ENCODE peak calls at places on chromosomes 16 and 17, in five cellular contexts. One of them, this sample, is unnamed.

GRCh38 chr17:45265823-45266222 is 3.9 kb upstream of the SPATA32 start:
- DNase-seq in A549: peak; percentile 57
- DNase-seq in K562: no peak
- DNase-seq in HepG2: no peak
- DNase-seq in GM12878: no peak
- DNase-seq in this sample: no peak

GRCh38 chr17:79527286-79527685 is 83.6 kb downstream of the RBFOX3 start:
- DNase-seq in A549: no peak
- DNase-seq in K562: no peak
- DNase-seq in HepG2: no peak
- DNase-seq in GM12878: no peak
- DNase-seq in this sample: no peak

GRCh38 chr17:55356440-55357328 is 65.0 kb downstream of the MMD start:
- DNase-seq in A549: peak; percentile 86
- DNase-seq in K562: peak; percentile 83
- DNase-seq in HepG2: peak; percentile 87
- DNase-seq in GM12878: peak; percentile 28
- DNase-seq in this sample: peak; percentile 96

GRCh38 chr16:84616515-84616914 is 1.4 kb downstream of the COTL1 start:
- DNase-seq in A549: peak; percentile 36
- DNase-seq in K562: no peak
- DNase-seq in HepG2: no peak
- DNase-seq in GM12878: no peak
- DNase-seq in this sample: no peak

GRCh38 chr16:80319181-80319580 is 221.6 kb upstream of the DYNLRB2 start:
- DNase-seq in A549: no peak
- DNase-seq in K562: no peak
- DNase-seq in HepG2: no peak
- DNase-seq in GM12878: no peak
- DNase-seq in this sample: peak; percentile 42

GRCh38 chr17:15946611-15947120 is 1.7 kb downstream of the ADORA2B start:
- DNase-seq in A549: no peak
- DNase-seq in K562: no peak
- DNase-seq in HepG2: no peak
- DNase-seq in GM12878: no peak
- DNase-seq in this sample: no peak

GRCh38 chr16:3854740-3855139 is 25.8 kb downstream of the CREBBP start:
- DNase-seq in A549: no peak
- DNase-seq in K562: no peak
- DNase-seq in HepG2: no peak
- DNase-seq in GM12878: no peak
- DNase-seq in this sample: no peak

GRCh38 chr16:78874241-78874983 is 726.1 kb downstream of the MAF start:
- DNase-seq in A549: no peak
- DNase-seq in K562: no peak
- DNase-seq in HepG2: no peak
- DNase-seq in GM12878: no peak
- DNase-seq in this sample: no peak

GRCh38 chr17:67448449-67448848 is 71.4 kb downstream of the PITPNC1 start:
- DNase-seq in A549: no peak
- DNase-seq in K562: no peak
- DNase-seq in HepG2: no peak
- DNase-seq in GM12878: no peak
- DNase-seq in this sample: no peak

GRCh38 chr16:81650982-81651562 is 128.0 kb upstream of the PLCG2 start:
- DNase-seq in A549: no peak
- DNase-seq in K562: peak; percentile 71
- DNase-seq in HepG2: no peak
- DNase-seq in GM12878: no peak
- DNase-seq in this sample: peak; percentile 55

GRCh38 chr17:62703269-62703775 is 75.9 kb downstream of the MRC2 start:
- DNase-seq in A549: peak; percentile 70
- DNase-seq in K562: no peak
- DNase-seq in HepG2: no peak
- DNase-seq in GM12878: no peak
- DNase-seq in this sample: no peak

GRCh38 chr17:69147460-69147859 is 5.8 kb upstream of the ABCA6 start:
- DNase-seq in A549: no peak
- DNase-seq in K562: no peak
- DNase-seq in HepG2: no peak
- DNase-seq in GM12878: no peak
- DNase-seq in this sample: no peak

GRCh38 chr16:71540-72341 is 690 bp downstream of the RHBDF1 start:
- DNase-seq in A549: peak; percentile 81
- DNase-seq in K562: peak; percentile 41
- DNase-seq in HepG2: peak; percentile 41
- DNase-seq in GM12878: no peak
- DNase-seq in this sample: peak; percentile 97

GRCh38 chr17:49515196-49515770 is 20.2 kb downstream of the NGFR start:
- DNase-seq in A549: peak; percentile 68
- DNase-seq in K562: peak; percentile 77
- DNase-seq in HepG2: peak; percentile 79
- DNase-seq in GM12878: peak; percentile 55
- DNase-seq in this sample: peak; percentile 83

GRCh38 chr17:79006001-79006400 is 3.6 kb downstream of the CANT1 start:
- DNase-seq in A549: no peak
- DNase-seq in K562: no peak
- DNase-seq in HepG2: no peak
- DNase-seq in GM12878: no peak
- DNase-seq in this sample: no peak

GRCh38 chr16:50671644-50672260 is 9.4 kb downstream of the SNX20 start:
- DNase-seq in A549: peak; percentile 62
- DNase-seq in K562: peak; percentile 67
- DNase-seq in HepG2: peak; percentile 36
- DNase-seq in GM12878: no peak
- DNase-seq in this sample: peak; percentile 64

GRCh38 chr17:4950075-4950756 is 703 bp upstream of the ENO3 start:
- DNase-seq in A549: peak; percentile 57
- DNase-seq in K562: peak; percentile 80
- DNase-seq in HepG2: peak; percentile 56
- DNase-seq in GM12878: no peak
- DNase-seq in this sample: peak; percentile 68

GRCh38 chr16:49622421-49623402 is 233.2 kb downstream of the ZNF423 start:
- DNase-seq in A549: no peak
- DNase-seq in K562: no peak
- DNase-seq in HepG2: no peak
- DNase-seq in GM12878: no peak
- DNase-seq in this sample: no peak

GRCh38 chr16:49899991-49900690 is 44.2 kb upstream of the ZNF423 start:
- DNase-seq in A549: no peak
- DNase-seq in K562: peak; percentile 6
- DNase-seq in HepG2: no peak
- DNase-seq in GM12878: no peak
- DNase-seq in this sample: no peak

GRCh38 chr17:28145348-28145747 is 102.9 kb downstream of the NLK start:
- DNase-seq in A549: no peak
- DNase-seq in K562: no peak
- DNase-seq in HepG2: no peak
- DNase-seq in GM12878: no peak
- DNase-seq in this sample: no peak

GRCh38 chr17:44398692-44399691 is 9.5 kb upstream of the ITGA2B start:
- DNase-seq in A549: no peak
- DNase-seq in K562: no peak
- DNase-seq in HepG2: no peak
- DNase-seq in GM12878: no peak
- DNase-seq in this sample: no peak

GRCh38 chr16:50303041-50303604 is 36.8 kb downstream of the ADCY7 start:
- DNase-seq in A549: no peak
- DNase-seq in K562: no peak
- DNase-seq in HepG2: peak; percentile 51
- DNase-seq in GM12878: no peak
- DNase-seq in this sample: no peak

GRCh38 chr17:37568350-37569053 is 40.7 kb downstream of the SYNRG start:
- DNase-seq in A549: no peak
- DNase-seq in K562: no peak
- DNase-seq in HepG2: no peak
- DNase-seq in GM12878: no peak
- DNase-seq in this sample: no peak

GRCh38 chr16:78294538-78295225 is 195.2 kb downstream of the WWOX start:
- DNase-seq in A549: no peak
- DNase-seq in K562: no peak
- DNase-seq in HepG2: no peak
- DNase-seq in GM12878: no peak
- DNase-seq in this sample: no peak

GRCh38 chr17:61490540-61490975 is 38.3 kb downstream of the TBX4 start:
- DNase-seq in A549: peak; percentile 71
- DNase-seq in K562: no peak
- DNase-seq in HepG2: no peak
- DNase-seq in GM12878: no peak
- DNase-seq in this sample: no peak

GRCh38 chr17:60356947-60357346 is 35.0 kb downstream of the USP32 start:
- DNase-seq in A549: no peak
- DNase-seq in K562: peak; percentile 16
- DNase-seq in HepG2: no peak
- DNase-seq in GM12878: no peak
- DNase-seq in this sample: no peak

GRCh38 chr17:49459401-49459984 is 35.6 kb upstream of the NGFR start:
- DNase-seq in A549: no peak
- DNase-seq in K562: no peak
- DNase-seq in HepG2: peak; percentile 57
- DNase-seq in GM12878: no peak
- DNase-seq in this sample: peak; percentile 66

GRCh38 chr17:43779145-43780125 is 658 bp upstream of the DUSP3 start:
- DNase-seq in A549: peak; percentile 66
- DNase-seq in K562: no peak
- DNase-seq in HepG2: peak; percentile 58
- DNase-seq in GM12878: no peak
- DNase-seq in this sample: peak; percentile 69

GRCh38 chr17:76901542-76902197 is 33.5 kb downstream of the MGAT5B start:
- DNase-seq in A549: no peak
- DNase-seq in K562: no peak
- DNase-seq in HepG2: no peak
- DNase-seq in GM12878: no peak
- DNase-seq in this sample: no peak

GRCh38 chr16:20683812-20684211 is 13.7 kb downstream of the ACSM1 start:
- DNase-seq in A549: no peak
- DNase-seq in K562: no peak
- DNase-seq in HepG2: no peak
- DNase-seq in GM12878: no peak
- DNase-seq in this sample: no peak

GRCh38 chr16:72865835-72866234 is 182.1 kb downstream of the ZFHX3 start:
- DNase-seq in A549: no peak
- DNase-seq in K562: no peak
- DNase-seq in HepG2: no peak
- DNase-seq in GM12878: no peak
- DNase-seq in this sample: no peak

GRCh38 chr16:3066440-3066748 is 954 bp downstream of the IL32 start:
- DNase-seq in A549: no peak
- DNase-seq in K562: no peak
- DNase-seq in HepG2: no peak
- DNase-seq in GM12878: no peak
- DNase-seq in this sample: no peak

DNA sequence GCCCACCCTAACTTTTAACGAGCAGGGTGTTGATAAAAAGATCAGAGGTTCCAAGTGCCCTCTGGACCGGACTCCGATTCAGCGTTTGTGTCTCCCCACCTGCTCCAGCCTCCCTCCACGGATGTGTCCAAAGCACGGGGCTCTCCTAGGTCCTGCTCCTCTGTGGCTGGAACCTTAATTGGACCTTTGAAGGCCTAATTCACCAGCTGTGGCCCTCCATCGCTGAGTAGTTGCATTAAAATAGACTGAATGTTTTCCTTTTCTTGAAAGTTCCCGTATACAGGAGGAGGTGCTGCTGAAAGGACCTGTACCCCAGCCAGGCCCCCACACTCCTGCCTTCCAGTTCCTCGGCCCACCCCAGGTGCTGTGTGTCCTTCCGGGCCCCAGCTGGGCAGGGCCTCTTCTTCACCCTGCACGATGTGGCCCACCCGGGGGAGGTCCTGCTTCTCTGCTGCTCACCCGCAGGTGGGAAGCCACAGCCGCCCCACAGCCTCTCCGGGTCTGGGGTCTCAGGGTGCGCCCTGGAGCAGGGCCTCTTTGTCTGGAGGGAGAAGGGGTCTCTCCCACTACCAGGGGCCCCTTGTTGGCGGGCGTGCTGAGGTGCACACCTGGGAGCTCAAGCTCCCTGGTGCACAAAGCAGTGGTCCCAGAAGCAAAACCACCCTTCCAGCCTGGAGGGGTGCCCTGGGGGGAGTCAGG is 1.3 kb upstream of the CACNA1H start:
- DNase-seq in A549: no peak
- DNase-seq in K562: no peak
- DNase-seq in HepG2: no peak
- DNase-seq in GM12878: no peak
- DNase-seq in this sample: no peak
- H3K4me3 ChIP-seq in A549: peak overlapping the region; percentile 53
- H3K4me3 ChIP-seq in K562: no peak overlapping the region
- H3K4me3 ChIP-seq in HepG2: no peak overlapping the region
- H3K4me3 ChIP-seq in GM12878: no peak overlapping the region
- H3K4me3 ChIP-seq in this sample: peak overlapping the region; percentile 63

GRCh38 chr17:19672009-19672837 is 23.7 kb downstream of the ALDH3A2 start:
- DNase-seq in A549: no peak
- DNase-seq in K562: no peak
- DNase-seq in HepG2: peak; percentile 94
- DNase-seq in GM12878: no peak
- DNase-seq in this sample: no peak
- TF ChIP-seq JUNB in A549: no peak
- TF ChIP-seq JUNB in K562: no peak
- TF ChIP-seq JUNB in HepG2: peak; percentile 22
- TF ChIP-seq JUNB in GM12878: no peak
- TF ChIP-seq JUNB in this sample: no peak

GRCh38 chr17:83175551-83176271 is 96.3 kb downstream of the METRNL start:
- DNase-seq in A549: no peak
- DNase-seq in K562: no peak
- DNase-seq in HepG2: no peak
- DNase-seq in GM12878: no peak
- DNase-seq in this sample: no peak

GRCh38 chr17:83176272-83176955 is 97.0 kb downstream of the METRNL start:
- DNase-seq in A549: no peak
- DNase-seq in K562: no peak
- DNase-seq in HepG2: no peak
- DNase-seq in GM12878: no peak
- DNase-seq in this sample: no peak

GRCh38 chr17:83174859-83175550 is 95.6 kb downstream of the METRNL start:
- DNase-seq in A549: no peak
- DNase-seq in K562: no peak
- DNase-seq in HepG2: no peak
- DNase-seq in GM12878: no peak
- DNase-seq in this sample: no peak

GRCh38 chr17:83173180-83173996 is 94.0 kb downstream of the METRNL start:
- DNase-seq in A549: no peak
- DNase-seq in K562: no peak
- DNase-seq in HepG2: no peak
- DNase-seq in GM12878: no peak
- DNase-seq in this sample: no peak

GRCh38 chr17:83173997-83174858 is 94.8 kb downstream of the METRNL start:
- DNase-seq in A549: peak; percentile 37
- DNase-seq in K562: no peak
- DNase-seq in HepG2: peak; percentile 90
- DNase-seq in GM12878: no peak
- DNase-seq in this sample: no peak
- H3K4me3 ChIP-seq in A549: no peak overlapping the region
- H3K4me3 ChIP-seq in K562: no peak overlapping the region
- H3K4me3 ChIP-seq in HepG2: no peak overlapping the region
- H3K4me3 ChIP-seq in GM12878: no peak overlapping the region
- H3K4me3 ChIP-seq in this sample: no peak overlapping the region

GRCh38 chr16:87344165-87344930 is 27.2 kb upstream of the C16orf95 start:
- DNase-seq in A549: no peak
- DNase-seq in K562: no peak
- DNase-seq in HepG2: no peak
- DNase-seq in GM12878: no peak
- DNase-seq in this sample: no peak
- TF ChIP-seq JUNB in A549: no peak
- TF ChIP-seq JUNB in K562: no peak
- TF ChIP-seq JUNB in HepG2: no peak
- TF ChIP-seq JUNB in GM12878: no peak
- TF ChIP-seq JUNB in this sample: no peak

This sample was measured in GM23338.